ENCODE peak calls at places on chromosome 13, in six cellular contexts. One of them, this sample, is unnamed.

GRCh38 chr13:48403151-48403631 is 9.7 kb downstream of the LPAR6 start:
- DNase-seq in GM12878: peak
- DNase-seq in H1: no peak
- DNase-seq in tibial nerve: no peak
- DNase-seq in transverse colon: no peak
- DNase-seq in A549: no peak
- DNase-seq in this sample: no peak

GRCh38 chr13:31015207-31015606 is 82.8 kb downstream of the TEX26 start:
- DNase-seq in tibial nerve: no peak
- DNase-seq in A549: no peak
- DNase-seq in H1: no peak
- DNase-seq in transverse colon: no peak
- DNase-seq in GM12878: no peak
- DNase-seq in this sample: no peak

GRCh38 chr13:50323440-50324070 is 308.3 kb downstream of the KCNRG start:
- DNase-seq in GM12878: no peak
- DNase-seq in tibial nerve: no peak
- DNase-seq in A549: no peak
- DNase-seq in transverse colon: no peak
- DNase-seq in H1: no peak
- DNase-seq in this sample: no peak

GRCh38 chr13:44809152-44809551 is 180.1 kb downstream of the NUFIP1 start:
- DNase-seq in GM12878: no peak
- DNase-seq in tibial nerve: no peak
- DNase-seq in transverse colon: no peak
- DNase-seq in A549: no peak
- DNase-seq in H1: no peak
- DNase-seq in this sample: no peak

GRCh38 chr13:110338441-110339101 is 31.5 kb downstream of the COL4A2 start:
- DNase-seq in H1: no peak
- DNase-seq in transverse colon: peak
- DNase-seq in A549: no peak
- DNase-seq in tibial nerve: peak
- DNase-seq in GM12878: no peak
- DNase-seq in this sample: peak

GRCh38 chr13:39209731-39210633 is 171.7 kb downstream of the NHLRC3 start:
- DNase-seq in A549: no peak
- DNase-seq in transverse colon: no peak
- DNase-seq in H1: no peak
- DNase-seq in GM12878: no peak
- DNase-seq in tibial nerve: no peak
- DNase-seq in this sample: no peak

GRCh38 chr13:78137404-78138142 is 218.9 kb upstream of the EDNRB start:
- DNase-seq in tibial nerve: no peak
- DNase-seq in transverse colon: no peak
- DNase-seq in H1: peak
- DNase-seq in A549: peak
- DNase-seq in GM12878: peak
- DNase-seq in this sample: no peak

GRCh38 chr13:102881819-102882686 is 36.2 kb downstream of the ERCC5 start:
- DNase-seq in H1: no peak
- DNase-seq in A549: no peak
- DNase-seq in GM12878: no peak
- DNase-seq in tibial nerve: no peak
- DNase-seq in transverse colon: no peak
- DNase-seq in this sample: no peak

GRCh38 chr13:23673867-23674605 is 103.8 kb downstream of the TNFRSF19 start:
- DNase-seq in H1: no peak
- DNase-seq in tibial nerve: no peak
- DNase-seq in GM12878: no peak
- DNase-seq in transverse colon: no peak
- DNase-seq in A549: no peak
- DNase-seq in this sample: no peak

GRCh38 chr13:48400820-48401219 is 12.1 kb downstream of the LPAR6 start:
- DNase-seq in tibial nerve: no peak
- DNase-seq in A549: no peak
- DNase-seq in GM12878: peak
- DNase-seq in H1: no peak
- DNase-seq in transverse colon: no peak
- DNase-seq in this sample: no peak

GRCh38 chr13:33636955-33637670 is 180.8 kb upstream of the RFC3 start:
- DNase-seq in tibial nerve: no peak
- DNase-seq in A549: no peak
- DNase-seq in GM12878: no peak
- DNase-seq in transverse colon: no peak
- DNase-seq in H1: no peak
- DNase-seq in this sample: no peak

GRCh38 chr13:65592757-65593156 is 1637.4 kb downstream of the PCDH9 start:
- DNase-seq in transverse colon: no peak
- DNase-seq in A549: no peak
- DNase-seq in GM12878: no peak
- DNase-seq in H1: no peak
- DNase-seq in tibial nerve: no peak
- DNase-seq in this sample: no peak

GRCh38 chr13:77990973-77991372 is 72.3 kb upstream of the EDNRB start:
- DNase-seq in H1: no peak
- DNase-seq in transverse colon: no peak
- DNase-seq in A549: no peak
- DNase-seq in GM12878: no peak
- DNase-seq in tibial nerve: no peak
- DNase-seq in this sample: no peak

GRCh38 chr13:65631078-65631477 is 1599.1 kb downstream of the PCDH9 start:
- DNase-seq in GM12878: no peak
- DNase-seq in tibial nerve: no peak
- DNase-seq in H1: no peak
- DNase-seq in A549: no peak
- DNase-seq in transverse colon: no peak
- DNase-seq in this sample: no peak

GRCh38 chr13:106041445-106041844 is 494.0 kb downstream of the EFNB2 start:
- DNase-seq in tibial nerve: no peak
- DNase-seq in H1: no peak
- DNase-seq in GM12878: no peak
- DNase-seq in A549: no peak
- DNase-seq in transverse colon: no peak
- DNase-seq in this sample: no peak
- TF ChIP-seq EP300 in tibial nerve: no peak
- TF ChIP-seq EP300 in H1: no peak
- TF ChIP-seq EP300 in GM12878: no peak
- TF ChIP-seq EP300 in A549: no peak
- TF ChIP-seq EP300 in transverse colon: no peak
- TF ChIP-seq EP300 in this sample: no peak

GRCh38 chr13:24683370-24683769 is 3.2 kb downstream of the ATP12A start:
- DNase-seq in GM12878: no peak
- DNase-seq in H1: no peak
- DNase-seq in transverse colon: no peak
- DNase-seq in A549: no peak
- DNase-seq in tibial nerve: no peak
- DNase-seq in this sample: no peak

GRCh38 chr13:24684600-24684998 is 4.4 kb downstream of the ATP12A start:
- DNase-seq in tibial nerve: no peak
- DNase-seq in GM12878: no peak
- DNase-seq in transverse colon: no peak
- DNase-seq in H1: no peak
- DNase-seq in A549: no peak
- DNase-seq in this sample: no peak

GRCh38 chr13:24682353-24682752 is 2.1 kb downstream of the ATP12A start:
- DNase-seq in transverse colon: no peak
- DNase-seq in H1: no peak
- DNase-seq in GM12878: no peak
- DNase-seq in A549: no peak
- DNase-seq in tibial nerve: no peak
- DNase-seq in this sample: no peak

GRCh38 chr13:24685314-24685713 is 5.1 kb downstream of the ATP12A start:
- DNase-seq in GM12878: no peak
- DNase-seq in tibial nerve: no peak
- DNase-seq in H1: no peak
- DNase-seq in transverse colon: no peak
- DNase-seq in A549: no peak
- DNase-seq in this sample: no peak

DNA sequence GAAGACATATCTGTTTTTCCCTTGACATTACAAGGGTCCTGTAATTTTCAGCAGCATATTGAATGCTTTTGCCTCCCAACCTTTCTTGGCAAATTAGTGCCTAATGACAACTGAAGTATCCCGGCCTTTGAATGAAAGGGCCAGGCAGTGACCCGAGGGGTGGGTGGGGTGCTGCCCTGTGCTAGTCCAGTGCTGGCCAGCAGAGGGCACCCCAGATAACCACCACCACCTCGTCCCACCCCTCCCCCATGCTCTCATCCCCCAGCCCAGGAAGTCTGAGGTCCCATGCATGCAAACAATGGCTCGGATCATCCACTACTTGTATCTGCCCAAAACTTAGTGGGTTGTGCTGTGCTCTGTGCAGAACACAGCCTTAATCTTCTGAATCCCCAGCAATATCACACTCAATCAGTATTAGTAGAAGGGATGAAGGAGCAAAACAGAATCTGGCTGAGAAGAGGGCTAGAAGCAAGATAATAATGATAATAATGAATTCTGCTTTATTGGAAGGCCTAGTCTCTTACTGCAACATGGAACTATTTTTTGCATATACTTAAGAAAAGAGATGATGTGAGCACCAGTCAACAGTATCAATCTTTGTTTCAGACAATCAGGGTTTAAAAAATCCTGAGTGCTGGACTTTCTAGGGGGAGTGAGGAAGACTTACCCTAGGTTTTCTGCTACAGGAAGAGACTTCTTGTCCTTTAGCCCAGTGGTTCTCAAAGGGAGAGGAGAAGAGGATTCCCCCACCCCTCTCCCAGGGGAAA is 3.8 kb downstream of the ATP12A start:
- DNase-seq in tibial nerve: peak
- DNase-seq in A549: peak
- DNase-seq in H1: peak
- DNase-seq in GM12878: no peak
- DNase-seq in transverse colon: peak
- DNase-seq in this sample: no peak
- H3K4me3 ChIP-seq in tibial nerve: no peak
- H3K4me3 ChIP-seq in A549: no peak
- H3K4me3 ChIP-seq in H1: no peak
- H3K4me3 ChIP-seq in GM12878: no peak
- H3K4me3 ChIP-seq in transverse colon: no peak
- H3K4me3 ChIP-seq in this sample: no peak

DNA sequence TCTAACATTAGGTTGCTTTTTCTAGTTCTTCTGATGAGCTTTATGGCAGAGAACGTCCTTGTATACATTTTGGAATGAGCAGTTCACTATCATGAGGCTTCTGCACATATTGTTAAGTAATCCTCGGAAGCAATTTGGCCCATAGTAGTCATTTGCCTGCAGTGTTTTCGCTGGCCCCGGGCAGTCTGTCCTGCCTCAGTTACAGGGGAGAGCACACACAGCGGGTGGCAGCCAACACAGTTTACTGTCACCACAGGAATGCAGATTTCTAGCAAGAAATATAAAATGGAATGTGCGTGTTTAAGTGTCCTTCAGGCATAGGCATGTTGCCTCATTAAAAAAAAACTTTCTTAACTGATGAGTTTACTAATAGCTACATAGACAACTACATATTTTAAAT is 71.5 kb upstream of the GJB6 start:
- DNase-seq in transverse colon: no peak
- DNase-seq in H1: no peak
- DNase-seq in GM12878: no peak
- DNase-seq in A549: no peak
- DNase-seq in tibial nerve: no peak
- DNase-seq in this sample: no peak
- TF ChIP-seq POLR2A in transverse colon: no peak
- TF ChIP-seq POLR2A in H1: no peak
- TF ChIP-seq POLR2A in GM12878: no peak
- TF ChIP-seq POLR2A in A549: no peak
- TF ChIP-seq POLR2A in tibial nerve: no peak
- TF ChIP-seq POLR2A in this sample: no peak

GRCh38 chr13:109274188-109274821 is 512.1 kb downstream of the IRS2 start:
- DNase-seq in tibial nerve: no peak
- DNase-seq in A549: no peak
- DNase-seq in GM12878: no peak
- DNase-seq in transverse colon: no peak
- DNase-seq in H1: no peak
- DNase-seq in this sample: no peak
- TF ChIP-seq EP300 in tibial nerve: no peak
- TF ChIP-seq EP300 in A549: no peak
- TF ChIP-seq EP300 in GM12878: no peak
- TF ChIP-seq EP300 in transverse colon: no peak
- TF ChIP-seq EP300 in H1: no peak
- TF ChIP-seq EP300 in this sample: no peak

GRCh38 chr13:42548731-42549554 is 25.0 kb upstream of the TNFSF11 start:
- DNase-seq in tibial nerve: no peak
- DNase-seq in transverse colon: peak
- DNase-seq in H1: no peak
- DNase-seq in GM12878: peak
- DNase-seq in A549: no peak
- DNase-seq in this sample: no peak
- H3K4me3 ChIP-seq in tibial nerve: no peak
- H3K4me3 ChIP-seq in transverse colon: no peak
- H3K4me3 ChIP-seq in H1: no peak
- H3K4me3 ChIP-seq in GM12878: peak
- H3K4me3 ChIP-seq in A549: no peak
- H3K4me3 ChIP-seq in this sample: no peak

GRCh38 chr13:113771709-113772331 is 12.8 kb downstream of the TMEM255B start:
- DNase-seq in tibial nerve: no peak
- DNase-seq in GM12878: no peak
- DNase-seq in A549: no peak
- DNase-seq in H1: no peak
- DNase-seq in transverse colon: no peak
- DNase-seq in this sample: no peak
- TF ChIP-seq POLR2A in tibial nerve: no peak
- TF ChIP-seq POLR2A in GM12878: no peak
- TF ChIP-seq POLR2A in A549: no peak
- TF ChIP-seq POLR2A in H1: no peak
- TF ChIP-seq POLR2A in transverse colon: no peak
- TF ChIP-seq POLR2A in this sample: no peak

DNA sequence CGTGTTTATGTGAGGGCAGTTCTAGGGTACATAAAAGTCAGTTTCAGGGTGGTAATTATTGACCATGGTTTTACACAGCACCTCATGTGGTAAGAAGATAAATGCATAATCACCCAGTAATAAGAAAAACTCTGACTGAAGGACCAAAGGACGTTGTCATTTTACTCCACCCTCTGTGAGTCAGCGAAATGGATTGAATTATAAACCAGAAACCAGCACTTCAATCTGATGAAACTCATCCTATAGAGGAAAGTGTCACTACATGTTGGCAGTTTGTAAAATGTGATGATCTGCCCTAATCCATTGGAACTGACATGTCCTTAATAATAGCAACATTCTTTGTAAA is 406.8 kb downstream of the KLF5 start:
- DNase-seq in GM12878: no peak
- DNase-seq in A549: peak
- DNase-seq in tibial nerve: no peak
- DNase-seq in transverse colon: peak
- DNase-seq in H1: no peak
- DNase-seq in this sample: no peak
- TF ChIP-seq EP300 in GM12878: no peak
- TF ChIP-seq EP300 in A549: no peak
- TF ChIP-seq EP300 in tibial nerve: no peak
- TF ChIP-seq EP300 in transverse colon: no peak
- TF ChIP-seq EP300 in H1: no peak
- TF ChIP-seq EP300 in this sample: no peak

GRCh38 chr13:40776681-40777165 is 5.7 kb upstream of the MRPS31 start:
- DNase-seq in H1: no peak
- DNase-seq in A549: no peak
- DNase-seq in transverse colon: peak
- DNase-seq in GM12878: no peak
- DNase-seq in tibial nerve: no peak
- DNase-seq in this sample: no peak
- H3K4me3 ChIP-seq in H1: no peak
- H3K4me3 ChIP-seq in A549: no peak
- H3K4me3 ChIP-seq in transverse colon: no peak
- H3K4me3 ChIP-seq in GM12878: no peak
- H3K4me3 ChIP-seq in tibial nerve: no peak
- H3K4me3 ChIP-seq in this sample: no peak

This sample was measured in ovary.